ENCODE peak calls at places on chromosomes 11 and 22, in ten cellular contexts. X, H, V, K, J, W, Y, F, A and M are unnamed samples.

GRCh38 chr11:61018059-61018458 is 46.6 kb downstream of the CD6 start:
- DNase-seq in V (no peak), K (no peak), W (no peak), Y (no peak), X (no peak), J (peak), F (no peak), H (no peak), A (no peak), M (no peak)

GRCh38 chr11:85699957-85700741 is 14.2 kb upstream of the CCDC89 start:
- DNase-seq in H (no peak), V (no peak), W (no peak), A (no peak), J (no peak), Y (no peak), X (no peak), F (no peak), K (no peak), M (no peak)

GRCh38 chr11:61733120-61733978 is 19.1 kb upstream of the MYRF start:
- DNase-seq in A (peak), J (peak), X (peak), F (peak), K (peak), Y (peak), W (peak), H (peak), V (peak), M (peak)

GRCh38 chr11:70400643-70401042 is 2.3 kb downstream of the CTTN start:
- DNase-seq in W (no peak), K (no peak), F (no peak), A (no peak), H (no peak), X (no peak), J (peak), V (no peak), Y (peak), M (no peak)

GRCh38 chr11:114269498-114269897 is 26.7 kb upstream of the NNMT start:
- DNase-seq in H (no peak), F (no peak), W (no peak), Y (no peak), A (no peak), X (no peak), K (no peak), V (no peak), J (no peak), M (no peak)

GRCh38 chr11:119195680-119196079 is 10.4 kb downstream of the NHERF4 start:
- DNase-seq in V (no peak), F (no peak), H (no peak), Y (no peak), X (no peak), J (peak), W (no peak), K (no peak), A (peak), M (peak)

GRCh38 chr22:50011447-50012200 is 941 bp downstream of the IL17REL start:
- DNase-seq in X (no peak), H (no peak), K (no peak), V (no peak), J (peak), Y (peak), W (peak), A (no peak), F (no peak), M (peak)

GRCh38 chr11:132472411-132473205 is 1059.7 kb downstream of the OPCML start:
- DNase-seq in F (no peak), W (no peak), A (no peak), J (peak), H (no peak), X (no peak), V (no peak), K (no peak), Y (no peak), M (no peak)

GRCh38 chr11:133038850-133039249 is 493.5 kb downstream of the OPCML start:
- DNase-seq in J (no peak), H (no peak), V (no peak), W (no peak), X (no peak), F (no peak), Y (no peak), A (no peak), K (no peak), M (no peak)

GRCh38 chr11:85685820-85686459 is at the start of gene CCDC89:
- DNase-seq in F (peak), V (no peak), A (peak), K (no peak), Y (no peak), W (no peak), J (peak), X (no peak), H (peak), M (peak)

GRCh38 chr22:45626198-45626651 is 45.4 kb upstream of the ATXN10 start:
- DNase-seq in X (no peak), F (no peak), A (no peak), H (no peak), Y (no peak), V (no peak), K (no peak), W (no peak), J (no peak), M (peak)

GRCh38 chr11:121039971-121040613 is 16.2 kb downstream of the TBCEL start:
- DNase-seq in V (no peak), J (peak), Y (no peak), K (no peak), F (no peak), A (no peak), X (no peak), W (no peak), H (no peak), M (no peak)

GRCh38 chr11:90218606-90219005 is 4.2 kb downstream of the CHORDC1 start:
- DNase-seq in V (no peak), W (no peak), F (no peak), K (no peak), A (no peak), H (no peak), Y (peak), X (no peak), J (no peak), M (peak)

GRCh38 chr11:124793466-124794278 is 6.5 kb downstream of the MSANTD2 start:
- DNase-seq in A (peak), Y (peak), X (no peak), W (peak), V (peak), K (no peak), J (peak), H (no peak), F (no peak), M (no peak)

GRCh38 chr22:50729391-50730012 is 8.5 kb upstream of the ACR start:
- DNase-seq in F (no peak), J (peak), W (peak), X (no peak), V (no peak), A (no peak), H (no peak), K (no peak), Y (no peak), M (peak)

GRCh38 chr11:132942611-132943324 is 589.5 kb downstream of the OPCML start:
- DNase-seq in Y (no peak), K (no peak), H (no peak), A (no peak), J (no peak), X (no peak), V (no peak), W (no peak), F (no peak), M (no peak)

GRCh38 chr22:25564320-25564978 is at the start of gene GRK3:
- DNase-seq in A (peak), J (peak), F (no peak), W (peak), X (peak), V (peak), K (peak), H (no peak), Y (peak), M (peak)

GRCh38 chr22:29987143-29987542 is 93.1 kb upstream of the HORMAD2 start:
- DNase-seq in V (no peak), J (no peak), A (no peak), F (no peak), H (no peak), X (no peak), K (no peak), W (no peak), Y (no peak), M (no peak)

GRCh38 chr11:86360775-86361395 is 13.8 kb upstream of the CCDC81 start:
- DNase-seq in Y (no peak), V (no peak), X (no peak), K (no peak), W (no peak), A (peak), F (no peak), J (peak), H (peak), M (no peak)

GRCh38 chr11:114270531-114271270 is 25.5 kb upstream of the NNMT start:
- DNase-seq in X (no peak), A (no peak), W (no peak), Y (no peak), J (no peak), F (no peak), H (no peak), K (no peak), V (no peak), M (no peak)

GRCh38 chr22:26650722-26651421 is 6.5 kb upstream of the MIAT start:
- DNase-seq in A (no peak), V (no peak), K (no peak), H (no peak), W (no peak), F (no peak), Y (peak), J (no peak), X (no peak), M (no peak)

GRCh38 chr11:43289368-43289767 is 22.4 kb upstream of the API5 start:
- DNase-seq in V (no peak), H (no peak), A (no peak), W (peak), F (no peak), Y (no peak), X (no peak), K (no peak), J (no peak), M (no peak)

GRCh38 chr11:67632175-67632981 is 2.6 kb upstream of the NUDT8 start:
- DNase-seq in X (no peak), Y (no peak), A (no peak), J (peak), W (no peak), V (no peak), K (no peak), F (no peak), H (no peak), M (peak)

GRCh38 chr11:23278121-23278520 is 417.8 kb upstream of the CCDC179 start:
- DNase-seq in A (peak), V (no peak), W (no peak), K (no peak), X (no peak), H (no peak), Y (no peak), J (no peak), F (no peak), M (no peak)

GRCh38 chr11:3163241-3163981 is 1.7 kb downstream of the OSBPL5 start:
- DNase-seq in V (no peak), X (no peak), A (no peak), J (peak), K (peak), Y (no peak), F (no peak), W (no peak), H (no peak), M (peak)

GRCh38 chr22:49663311-49663711 is 164.4 kb downstream of the BRD1 start:
- DNase-seq in F (no peak), W (no peak), V (no peak), H (no peak), A (no peak), J (peak), K (peak), X (no peak), Y (no peak), M (peak)

GRCh38 chr22:50531546-50532352 is 1.9 kb upstream of the TYMP start:
- DNase-seq in K (peak), F (no peak), J (peak), W (peak), X (peak), A (peak), Y (peak), V (peak), H (no peak), M (peak)

GRCh38 chr11:73949912-73950311 is 914 bp upstream of the DNAJB13 start:
- DNase-seq in H (no peak), X (no peak), J (no peak), V (no peak), A (no peak), Y (no peak), K (no peak), F (no peak), W (no peak), M (no peak)

GRCh38 chr11:77109236-77110019 is 6.8 kb downstream of the OMP start:
- DNase-seq in V (no peak), J (peak), F (no peak), H (no peak), A (peak), X (no peak), Y (no peak), W (no peak), K (no peak), M (no peak)